ENCODE peak calls at places on chromosomes 13 and 19, in ten cellular contexts. E is NCI-H2081, C is RPMI8226, K is foreskin melanocyte, U is MCF 10A, Z is hepatocyte, T is T-helper 2 cell, X is GM20000, W is globus pallidus, Q is foreskin fibroblast. G is an unnamed sample.

GRCh38 chr13:39317284-39317683 is 279.0 kb downstream of the NHLRC3 start:
- DNase-seq in T (no peak), Z (no peak), X (no peak), Q (peak), E (no peak), U (peak), K (no peak), W (no peak), C (no peak), G (no peak)

GRCh38 chr19:16161848-16162247 is 11.5 kb downstream of the CIB3 start:
- DNase-seq in C (no peak), W (no peak), Z (no peak), X (no peak), T (no peak), K (no peak), Q (peak), U (peak), E (no peak), G (peak)

GRCh38 chr13:76425930-76426329 is 460.3 kb downstream of the KCTD12 start:
- DNase-seq in X (no peak), Q (peak), Z (peak), K (no peak), C (no peak), U (peak), E (no peak), W (no peak), T (no peak), G (no peak)

GRCh38 chr19:49343127-49343526 is 7.9 kb downstream of the CD37 start:
- DNase-seq in C (no peak), Q (no peak), X (no peak), E (no peak), W (no peak), K (no peak), Z (no peak), U (no peak), T (no peak), G (no peak)

GRCh38 chr13:50684366-50684765 is 159.1 kb downstream of the DLEU7 start:
- DNase-seq in X (no peak), U (no peak), Z (no peak), K (no peak), C (no peak), W (peak), E (no peak), T (no peak), Q (no peak), G (no peak)

GRCh38 chr13:89856512-89856911 is 1491.0 kb upstream of the MIR17HG start:
- DNase-seq in E (no peak), Q (no peak), C (no peak), U (no peak), Z (no peak), T (no peak), X (no peak), K (no peak), W (no peak), G (no peak)

GRCh38 chr19:47357788-47358680 is 8.9 kb downstream of the DHX34 start:
- DNase-seq in W (no peak), U (no peak), E (no peak), C (no peak), K (no peak), Z (no peak), T (no peak), Q (no peak), X (no peak), G (no peak)

GRCh38 chr19:43713208-43713607 is 2.7 kb upstream of the IRGC start:
- DNase-seq in W (no peak), Q (no peak), X (no peak), T (no peak), C (no peak), K (no peak), E (no peak), Z (no peak), U (no peak), G (no peak)

GRCh38 chr19:33465371-33465770 is 56.2 kb downstream of the PEPD start:
- DNase-seq in K (no peak), E (no peak), X (no peak), T (no peak), Q (no peak), Z (no peak), C (no peak), U (no peak), W (no peak), G (no peak)

GRCh38 chr19:6696239-6696820 is 24.1 kb downstream of the C3 start:
- DNase-seq in Q (no peak), T (no peak), Z (no peak), X (no peak), K (no peak), U (no peak), C (no peak), E (no peak), W (no peak), G (no peak)

GRCh38 chr13:24100152-24100551 is 60.4 kb upstream of the SPATA13 start:
- DNase-seq in C (no peak), E (no peak), X (no peak), W (no peak), K (no peak), T (no peak), U (no peak), Q (no peak), Z (no peak), G (no peak)

GRCh38 chr13:106182404-106182803 is 353.1 kb downstream of the EFNB2 start:
- DNase-seq in T (no peak), X (no peak), E (no peak), K (peak), C (no peak), U (peak), W (no peak), Q (peak), Z (no peak), G (peak)

GRCh38 chr13:58574791-58575190 is 943.2 kb downstream of the PCDH17 start:
- DNase-seq in E (no peak), K (no peak), U (no peak), X (no peak), Q (no peak), W (no peak), Z (no peak), C (no peak), T (no peak), G (no peak)

GRCh38 chr19:41570639-41571112 is 5.3 kb upstream of the CEACAM21 start:
- DNase-seq in K (peak), Z (peak), U (peak), E (peak), Q (peak), W (peak), X (peak), T (peak), C (peak), G (peak)

GRCh38 chr13:113148940-113149503 is 9.4 kb upstream of the PROZ start:
- DNase-seq in T (no peak), K (no peak), W (no peak), Q (no peak), X (no peak), C (no peak), Z (no peak), U (no peak), E (no peak), G (no peak)

GRCh38 chr19:45560686-45561085 is 23.9 kb downstream of the OPA3 start:
- DNase-seq in X (no peak), E (no peak), Q (no peak), T (no peak), Z (no peak), W (no peak), C (no peak), K (no peak), U (no peak), G (no peak)

GRCh38 chr13:52845334-52845761 is 3.1 kb downstream of the PCDH8 start:
- DNase-seq in Z (no peak), Q (no peak), W (no peak), U (no peak), X (no peak), E (no peak), T (peak), K (no peak), C (no peak), G (peak)

GRCh38 chr13:44103721-44104490 is 224.2 kb downstream of the LACC1 start:
- DNase-seq in U (peak), K (no peak), E (no peak), W (peak), C (no peak), Z (no peak), X (no peak), T (no peak), Q (no peak), G (no peak)

GRCh38 chr13:51717786-51718398 is 86.1 kb downstream of the DHRS12 start:
- DNase-seq in K (no peak), X (no peak), Q (peak), T (no peak), U (no peak), E (no peak), W (no peak), Z (no peak), C (no peak), G (no peak)

GRCh38 chr19:36950335-36951119 is 34.4 kb downstream of the ZNF568 start:
- DNase-seq in T (no peak), W (no peak), Z (no peak), U (no peak), C (no peak), K (no peak), X (no peak), E (no peak), Q (no peak), G (no peak)

GRCh38 chr19:48815870-48816501 is 5.2 kb upstream of the BCAT2 start:
- DNase-seq in E (peak), Q (no peak), C (peak), X (peak), T (peak), Z (peak), W (no peak), K (no peak), U (no peak), G (no peak)

GRCh38 chr13:28299941-28300340 is 161.6 kb downstream of the PAN3 start:
- DNase-seq in X (no peak), W (no peak), Z (no peak), Q (no peak), C (no peak), U (no peak), E (no peak), T (no peak), K (no peak), G (no peak)

GRCh38 chr13:40478775-40479174 is 187.7 kb downstream of the FOXO1 start:
- DNase-seq in E (no peak), X (no peak), Q (no peak), T (no peak), K (no peak), Z (no peak), U (no peak), W (peak), C (no peak), G (no peak)

GRCh38 chr13:110256126-110256905 is 50.6 kb downstream of the COL4A1 start:
- DNase-seq in Z (no peak), Q (no peak), X (no peak), K (no peak), C (no peak), U (no peak), W (no peak), E (no peak), T (no peak), G (no peak)

GRCh38 chr13:60645552-60646138 is 248.6 kb downstream of the TDRD3 start:
- DNase-seq in K (no peak), C (peak), E (no peak), Z (no peak), X (no peak), U (no peak), W (no peak), T (no peak), Q (no peak), G (no peak)

GRCh38 chr19:17331254-17331558 is 3.4 kb downstream of the ANO8 start:
- DNase-seq in C (no peak), T (no peak), X (no peak), Q (no peak), K (no peak), Z (no peak), E (no peak), W (no peak), U (no peak), G (no peak)

GRCh38 chr19:40414536-40415535 is 1.7 kb upstream of the PRX start:
- DNase-seq in C (no peak), Q (no peak), W (no peak), K (no peak), Z (no peak), U (no peak), E (no peak), X (no peak), T (no peak), G (no peak)

GRCh38 chr19:49200238-49200862 is 42.8 kb downstream of the TRPM4 start:
- DNase-seq in Z (no peak), U (peak), W (no peak), K (no peak), C (no peak), E (no peak), T (no peak), Q (no peak), X (no peak), G (peak)

GRCh38 chr19:1513492-1514294 is 874 bp upstream of the ADAMTSL5 start:
- DNase-seq in U (peak), T (peak), K (peak), C (peak), X (peak), E (no peak), Q (peak), W (no peak), Z (peak), G (peak)

GRCh38 chr19:16078311-16078758 is 2.0 kb downstream of the TPM4 start:
- DNase-seq in W (no peak), E (no peak), U (no peak), Z (no peak), K (no peak), X (no peak), C (peak), T (peak), Q (peak), G (no peak)

GRCh38 chr13:92900455-92900854 is 326.2 kb upstream of the GPC6 start:
- DNase-seq in T (no peak), Z (no peak), Q (no peak), U (no peak), C (no peak), K (no peak), E (no peak), X (no peak), W (no peak), G (no peak)

GRCh38 chr19:13935765-13936486 is 2.3 kb downstream of the PODNL1 start:
- DNase-seq in U (no peak), C (no peak), Q (no peak), W (no peak), E (no peak), T (no peak), K (no peak), X (no peak), Z (peak), G (no peak)

GRCh38 chr13:110388141-110388943 is 81.3 kb downstream of the COL4A2 start:
- DNase-seq in C (no peak), Q (no peak), E (no peak), U (peak), K (peak), Z (peak), W (no peak), X (no peak), T (no peak), G (no peak)